ENCODE peak calls at places on chromosome 18, in five cellular contexts. V, C, S, K and T are unnamed samples.

GRCh38 chr18:34913837-34914755 is 127.1 kb upstream of the MAPRE2 start:
- DNase-seq in V (no peak), C (no peak), S (no peak), K (no peak), T (peak)

GRCh38 chr18:57649536-57650495 is 28.2 kb upstream of the NARS1 start:
- DNase-seq in V (no peak), C (no peak), S (no peak), K (no peak), T (no peak)

GRCh38 chr18:43919565-43919964 is 642.3 kb upstream of the SYT4 start:
- DNase-seq in V (no peak), C (no peak), S (no peak), K (no peak), T (no peak)

GRCh38 chr18:59509477-59510173 is 150.6 kb upstream of the LMAN1 start:
- DNase-seq in V (no peak), C (no peak), S (no peak), K (no peak), T (no peak)

GRCh38 chr18:51666717-51667320 is 469.3 kb upstream of the MEX3C start:
- DNase-seq in V (no peak), C (no peak), S (peak), K (peak), T (no peak)

GRCh38 chr18:48613589-48613988 is 74.8 kb downstream of the CTIF start:
- DNase-seq in V (no peak), C (no peak), S (peak), K (no peak), T (no peak)

GRCh38 chr18:36692331-36692730 is 136.5 kb downstream of the TPGS2 start:
- DNase-seq in V (no peak), C (no peak), S (no peak), K (no peak), T (no peak)

GRCh38 chr18:35477974-35478373 is 19.8 kb downstream of the INO80C start:
- DNase-seq in V (no peak), C (no peak), S (no peak), K (no peak), T (no peak)

GRCh38 chr18:54717673-54718435 is 110.4 kb upstream of the RAB27B start:
- DNase-seq in V (peak), C (no peak), S (no peak), K (no peak), T (no peak)

GRCh38 chr18:64110692-64111480 is 38.0 kb downstream of the LINC00305 start:
- DNase-seq in V (no peak), C (no peak), S (no peak), K (peak), T (no peak)

GRCh38 chr18:35039633-35040032 is 1.6 kb upstream of the MAPRE2 start:
- DNase-seq in V (no peak), C (no peak), S (no peak), K (no peak), T (no peak)

GRCh38 chr18:74353169-74353775 is 37.6 kb downstream of the C18orf63 start:
- DNase-seq in V (peak), C (no peak), S (no peak), K (peak), T (peak)

GRCh38 chr18:45275367-45276113 is 339.7 kb upstream of the SLC14A2 start:
- DNase-seq in V (no peak), C (no peak), S (no peak), K (no peak), T (no peak)

GRCh38 chr18:48318481-48318880 is 90.7 kb downstream of the ZBTB7C start:
- DNase-seq in V (no peak), C (no peak), S (no peak), K (no peak), T (no peak)

GRCh38 chr18:33573193-33573592 is 4.8 kb upstream of the ASXL3 start:
- DNase-seq in V (no peak), C (no peak), S (no peak), K (no peak), T (no peak)

GRCh38 chr18:46155652-46156051 is 51.5 kb downstream of the HAUS1 start:
- DNase-seq in V (no peak), C (no peak), S (no peak), K (no peak), T (no peak)

GRCh38 chr18:76932026-76932819 is 109.9 kb downstream of the ZNF236 start:
- DNase-seq in V (no peak), C (no peak), S (no peak), K (no peak), T (no peak)

GRCh38 chr18:57002627-57003026 is 144.3 kb upstream of the BOD1L2 start:
- DNase-seq in V (no peak), C (no peak), S (no peak), K (no peak), T (no peak)

GRCh38 chr18:31680836-31681568 is 3.4 kb downstream of the B4GALT6 start:
- DNase-seq in V (no peak), C (no peak), S (no peak), K (no peak), T (no peak)

GRCh38 chr18:53283708-53284107 is 940.8 kb downstream of the MBD2 start:
- DNase-seq in V (no peak), C (no peak), S (no peak), K (no peak), T (no peak)

GRCh38 chr18:1848716-1849115 is 722.6 kb downstream of the METTL4 start:
- DNase-seq in V (no peak), C (no peak), S (no peak), K (no peak), T (no peak)

GRCh38 chr18:1149709-1150108 is 245.0 kb downstream of the ADCYAP1 start:
- DNase-seq in V (no peak), C (no peak), S (no peak), K (no peak), T (no peak)

GRCh38 chr18:63005306-63005705 is 290.0 kb downstream of the PHLPP1 start:
- DNase-seq in V (no peak), C (no peak), S (no peak), K (no peak), T (no peak)

GRCh38 chr18:75378674-75379315 is 48.7 kb downstream of the SMIM21 start:
- DNase-seq in V (no peak), C (no peak), S (no peak), K (peak), T (no peak)

GRCh38 chr18:8063733-8064132 is 496.6 kb downstream of the PTPRM start:
- DNase-seq in V (no peak), C (no peak), S (no peak), K (no peak), T (peak)
- TF ChIP-seq CTCF in V (peak), C (no peak), S (no peak), K (no peak), T (peak)

GRCh38 chr18:42298744-42299685 is 344.0 kb downstream of the PIK3C3 start:
- DNase-seq in V (peak), C (no peak), S (peak), K (peak), T (peak)
- H3K4me3 ChIP-seq in V (no peak), C (no peak), S (no peak), K (no peak), T (no peak)

GRCh38 chr18:73136134-73136533 is 268.3 kb upstream of the NETO1 start:
- DNase-seq in V (no peak), C (no peak), S (no peak), K (no peak), T (no peak)
- TF ChIP-seq CTCF in V (peak), C (no peak), S (peak), K (peak), T (no peak)

GRCh38 chr18:22176282-22176621 is 6.9 kb downstream of the GATA6 start:
- DNase-seq in V (no peak), C (no peak), S (no peak), K (no peak), T (no peak)
- H3K4me3 ChIP-seq in V (peak), C (no peak), S (peak), K (no peak), T (no peak)

GRCh38 chr18:78405763-78406162 is 573.9 kb upstream of the SALL3 start:
- DNase-seq in V (no peak), C (no peak), S (no peak), K (no peak), T (no peak)
- TF ChIP-seq CTCF in V (no peak), C (no peak), S (no peak), K (no peak), T (no peak)

GRCh38 chr18:23093772-23094171 is 41.5 kb upstream of the CABLES1 start:
- DNase-seq in V (no peak), C (no peak), S (no peak), K (peak), T (no peak)

GRCh38 chr18:23095463-23095862 is 39.8 kb upstream of the CABLES1 start:
- DNase-seq in V (no peak), C (no peak), S (no peak), K (no peak), T (no peak)

GRCh38 chr18:23099621-23100020 is 35.7 kb upstream of the CABLES1 start:
- DNase-seq in V (no peak), C (peak), S (no peak), K (no peak), T (peak)

GRCh38 chr18:23092121-23092520 is 43.2 kb upstream of the CABLES1 start:
- DNase-seq in V (no peak), C (no peak), S (no peak), K (no peak), T (no peak)

DNA sequence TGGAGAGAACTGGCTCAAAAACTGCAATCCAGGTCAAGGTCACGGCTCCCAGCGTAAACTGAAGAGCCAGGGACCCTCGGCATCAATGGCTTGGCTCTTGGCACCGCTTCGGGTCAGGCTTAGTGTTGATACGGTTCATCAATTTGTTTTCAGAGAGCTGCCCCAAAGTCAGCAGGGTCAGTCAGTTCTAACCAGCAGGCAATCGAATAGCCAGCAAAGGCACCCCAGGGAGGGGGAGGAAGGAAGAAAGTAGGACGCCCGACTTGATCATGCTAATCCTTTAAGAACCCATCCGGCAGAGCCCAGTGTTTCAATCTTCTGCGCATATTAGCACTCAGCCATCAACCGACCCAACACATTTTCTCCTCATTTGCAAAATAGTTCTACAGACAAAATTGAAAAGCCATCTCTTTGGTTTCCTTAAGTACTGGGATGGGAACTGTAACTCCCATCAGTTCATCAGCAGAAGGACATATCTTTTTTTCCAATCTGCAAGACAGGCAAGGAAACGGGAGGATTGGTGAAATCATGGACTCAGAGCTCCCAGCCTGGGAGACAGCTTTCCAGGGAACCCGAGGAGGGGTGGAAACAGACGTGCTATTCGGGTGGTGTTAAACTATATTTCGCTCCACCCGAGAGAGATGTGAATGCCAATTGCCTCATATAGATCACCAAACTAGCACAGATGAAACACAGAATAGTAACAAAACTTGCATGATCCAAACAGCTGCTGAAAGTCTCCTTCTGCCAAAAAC is 40.7 kb upstream of the CABLES1 start:
- DNase-seq in V (peak), C (no peak), S (no peak), K (peak), T (no peak)
- H3K4me3 ChIP-seq in V (no peak), C (no peak), S (no peak), K (peak), T (no peak)